ENCODE peak calls at places on chromosomes 13 and 19, in six cellular contexts. L is transverse colon, V is upper lobe of right lung, M is cardiac fibroblast, S is A549, W is HFFc6. K is an unnamed sample.

GRCh38 chr13:51323824-51324511 is 15.5 kb upstream of the SERPINE3 start:
- DNase-seq in L (no peak), V (no peak), M (no peak), S (no peak), W (no peak), K (no peak)

GRCh38 chr13:110881811-110882210 is 33.1 kb downstream of the ANKRD10 start:
- DNase-seq in L (no peak), V (no peak), M (no peak), S (no peak), W (no peak), K (no peak)

GRCh38 chr19:8028951-8029491 is 23.5 kb upstream of the CCL25 start:
- DNase-seq in L (no peak), V (no peak), M (peak), S (no peak), W (no peak), K (no peak)

GRCh38 chr13:99086869-99087129 is 108.9 kb upstream of the DOCK9 start:
- DNase-seq in L (peak), V (peak), M (no peak), S (no peak), W (no peak), K (peak)

GRCh38 chr19:9565900-9566705 is 18.2 kb downstream of the ZNF121 start:
- DNase-seq in L (no peak), V (no peak), M (peak), S (peak), W (no peak), K (no peak)

GRCh38 chr13:45331981-45332830 is 8.8 kb downstream of the TPT1 start:
- DNase-seq in L (no peak), V (no peak), M (peak), S (peak), W (peak), K (no peak)

GRCh38 chr13:37944476-37945442 is 75.2 kb upstream of the TRPC4 start:
- DNase-seq in L (no peak), V (no peak), M (peak), S (no peak), W (no peak), K (no peak)

GRCh38 chr13:59880468-59880867 is 283.3 kb downstream of the DIAPH3 start:
- DNase-seq in L (no peak), V (no peak), M (no peak), S (no peak), W (peak), K (no peak)

GRCh38 chr13:48431987-48432615 is 19.2 kb upstream of the LPAR6 start:
- DNase-seq in L (no peak), V (no peak), M (peak), S (no peak), W (peak), K (no peak)

GRCh38 chr19:15180451-15181390 is 20.1 kb downstream of the NOTCH3 start:
- DNase-seq in L (peak), V (peak), M (no peak), S (no peak), W (no peak), K (peak)

GRCh38 chr13:83086948-83087347 is 795.3 kb downstream of the SLITRK1 start:
- DNase-seq in L (no peak), V (no peak), M (no peak), S (no peak), W (no peak), K (no peak)

GRCh38 chr13:23960566-23961156 is 63.4 kb upstream of the C1QTNF9B start:
- DNase-seq in L (no peak), V (no peak), M (peak), S (peak), W (peak), K (no peak)

GRCh38 chr19:9362905-9363304 is at the start of gene ZNF177:
- DNase-seq in L (no peak), V (no peak), M (peak), S (no peak), W (no peak), K (no peak)

GRCh38 chr19:46715620-46716012 is 1.3 kb downstream of the PRKD2 start:
- DNase-seq in L (no peak), V (no peak), M (no peak), S (no peak), W (no peak), K (no peak)

GRCh38 chr19:39765091-39766076 is 13.3 kb upstream of the LEUTX start:
- DNase-seq in L (peak), V (no peak), M (peak), S (peak), W (peak), K (peak)

GRCh38 chr13:43128504-43128929 is 105.1 kb downstream of the DNAJC15 start:
- DNase-seq in L (no peak), V (no peak), M (peak), S (no peak), W (no peak), K (no peak)

GRCh38 chr13:37531054-37531453 is 67.5 kb downstream of the POSTN start:
- DNase-seq in L (no peak), V (no peak), M (peak), S (no peak), W (peak), K (no peak)

GRCh38 chr19:28466107-28467045 is 746.6 kb downstream of the UQCRFS1 start:
- DNase-seq in L (peak), V (peak), M (peak), S (peak), W (no peak), K (peak)

GRCh38 chr13:110476220-110476617 is 85.3 kb downstream of the RAB20 start:
- DNase-seq in L (no peak), V (no peak), M (no peak), S (no peak), W (no peak), K (no peak)

GRCh38 chr19:20423381-20424207 is 142.0 kb downstream of the ZNF737 start:
- DNase-seq in L (peak), V (peak), M (peak), S (no peak), W (no peak), K (peak)

GRCh38 chr13:24254151-24254810 is 55.1 kb upstream of the C1QTNF9 start:
- DNase-seq in L (no peak), V (peak), M (peak), S (no peak), W (no peak), K (no peak)

GRCh38 chr13:95494082-95494681 is 58.3 kb upstream of the CLDN10 start:
- DNase-seq in L (no peak), V (no peak), M (peak), S (peak), W (peak), K (peak)

GRCh38 chr19:2627319-2627829 is 75.1 kb downstream of the GNG7 start:
- DNase-seq in L (peak), V (peak), M (peak), S (peak), W (peak), K (no peak)

GRCh38 chr19:29836409-29836825 is 24.6 kb downstream of the CCNE1 start:
- DNase-seq in L (no peak), V (peak), M (no peak), S (no peak), W (no peak), K (no peak)

GRCh38 chr19:32339988-32340874 is 5.2 kb upstream of the ZNF507 start:
- DNase-seq in L (peak), V (peak), M (peak), S (peak), W (peak), K (peak)

GRCh38 chr13:20713751-20714150 is 10.3 kb downstream of the IL17D start:
- DNase-seq in L (no peak), V (no peak), M (peak), S (no peak), W (peak), K (no peak)

GRCh38 chr19:32199501-32200040 is 145.8 kb upstream of the ZNF507 start:
- DNase-seq in L (no peak), V (no peak), M (no peak), S (no peak), W (no peak), K (no peak)

GRCh38 chr13:40553356-40553755 is 113.1 kb downstream of the FOXO1 start:
- DNase-seq in L (no peak), V (no peak), M (no peak), S (no peak), W (no peak), K (no peak)

GRCh38 chr13:37701972-37702371 is 103.4 kb upstream of the POSTN start:
- DNase-seq in L (no peak), V (no peak), M (peak), S (peak), W (peak), K (no peak)

GRCh38 chr19:3060852-3061182 is 1.5 kb downstream of the TLE5 start:
- DNase-seq in L (no peak), V (no peak), M (no peak), S (no peak), W (no peak), K (no peak)

GRCh38 chr13:27083183-27083582 is 88.4 kb downstream of the USP12 start:
- DNase-seq in L (no peak), V (no peak), M (no peak), S (no peak), W (no peak), K (no peak)

GRCh38 chr19:47779524-47780214 is 1.2 kb downstream of the SELENOW start:
- DNase-seq in L (peak), V (no peak), M (peak), S (no peak), W (no peak), K (peak)

DNA sequence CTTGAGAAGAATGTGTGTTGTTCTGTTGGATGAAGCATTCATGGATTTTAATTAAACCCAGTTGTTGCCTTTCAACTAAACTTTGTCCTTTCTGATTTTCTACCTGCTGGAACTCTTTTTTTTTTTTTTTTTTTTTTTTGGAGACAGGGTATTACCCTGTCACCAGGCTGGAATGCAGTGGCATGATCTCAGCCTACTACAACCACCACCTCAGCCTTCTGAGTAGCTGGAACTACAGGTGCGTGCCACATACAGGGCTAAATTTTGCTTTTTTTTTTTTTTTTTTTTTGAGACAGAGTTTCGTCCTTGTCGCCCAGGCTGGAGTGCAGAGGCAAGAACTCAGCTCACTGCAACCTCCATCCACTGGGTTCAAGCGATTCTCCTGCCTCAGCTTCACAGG is 6.9 kb downstream of the ZNF791 start:
- DNase-seq in L (no peak), V (peak), M (no peak), S (no peak), W (no peak), K (no peak)
- TF ChIP-seq CTCF in L (no peak), V (no peak), M (no peak), S (no peak), W (no peak), K (no peak)

DNA sequence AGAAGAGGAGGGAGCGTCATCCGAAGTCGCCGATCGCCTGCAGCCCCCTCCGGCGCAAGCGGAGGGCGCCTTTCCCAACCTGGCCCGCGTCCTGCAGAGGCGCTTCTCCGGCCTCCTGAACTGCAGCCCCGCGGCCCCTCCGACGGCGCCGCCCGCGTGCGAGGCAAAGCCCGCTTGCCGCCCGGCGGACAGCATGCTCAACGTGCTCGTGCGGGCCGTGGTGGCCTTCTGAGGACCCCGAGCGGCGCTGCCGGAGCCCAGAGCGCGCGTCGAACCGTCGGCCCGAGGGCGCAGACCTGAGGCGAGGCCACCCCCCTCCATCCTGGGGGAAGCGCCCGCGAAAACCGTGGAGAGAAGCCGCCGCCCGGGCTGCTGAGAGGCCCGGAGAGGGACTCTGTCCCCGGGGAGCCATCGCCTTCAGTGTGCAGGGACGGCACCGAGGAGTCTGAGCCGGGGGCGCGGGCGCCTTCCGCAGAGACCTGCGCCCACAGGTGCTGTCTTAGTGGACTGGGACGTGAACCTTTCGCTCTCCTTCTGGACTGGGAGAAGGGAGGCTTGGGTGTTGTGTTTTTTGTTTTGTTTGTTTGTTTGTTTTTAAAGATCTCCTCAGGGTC is 3.5 kb downstream of the IER2 start:
- DNase-seq in L (peak), V (no peak), M (peak), S (no peak), W (no peak), K (peak)
- TF ChIP-seq CTCF in L (peak), V (peak), M (peak), S (no peak), W (peak), K (no peak)

GRCh38 chr13:64154514-64154913 is 2738.9 kb upstream of the PCDH20 start:
- DNase-seq in L (no peak), V (no peak), M (peak), S (peak), W (peak), K (no peak)
- TF ChIP-seq CTCF in L (no peak), V (no peak), M (peak), S (no peak), W (peak), K (no peak)

GRCh38 chr13:71483733-71484132 is 383.3 kb downstream of the DACH1 start:
- DNase-seq in L (no peak), V (no peak), M (no peak), S (no peak), W (no peak), K (no peak)

GRCh38 chr13:71477735-71478134 is 389.3 kb downstream of the DACH1 start:
- DNase-seq in L (no peak), V (no peak), M (peak), S (no peak), W (no peak), K (no peak)
- TF ChIP-seq CTCF in L (no peak), V (peak), M (peak), S (peak), W (peak), K (no peak)

DNA sequence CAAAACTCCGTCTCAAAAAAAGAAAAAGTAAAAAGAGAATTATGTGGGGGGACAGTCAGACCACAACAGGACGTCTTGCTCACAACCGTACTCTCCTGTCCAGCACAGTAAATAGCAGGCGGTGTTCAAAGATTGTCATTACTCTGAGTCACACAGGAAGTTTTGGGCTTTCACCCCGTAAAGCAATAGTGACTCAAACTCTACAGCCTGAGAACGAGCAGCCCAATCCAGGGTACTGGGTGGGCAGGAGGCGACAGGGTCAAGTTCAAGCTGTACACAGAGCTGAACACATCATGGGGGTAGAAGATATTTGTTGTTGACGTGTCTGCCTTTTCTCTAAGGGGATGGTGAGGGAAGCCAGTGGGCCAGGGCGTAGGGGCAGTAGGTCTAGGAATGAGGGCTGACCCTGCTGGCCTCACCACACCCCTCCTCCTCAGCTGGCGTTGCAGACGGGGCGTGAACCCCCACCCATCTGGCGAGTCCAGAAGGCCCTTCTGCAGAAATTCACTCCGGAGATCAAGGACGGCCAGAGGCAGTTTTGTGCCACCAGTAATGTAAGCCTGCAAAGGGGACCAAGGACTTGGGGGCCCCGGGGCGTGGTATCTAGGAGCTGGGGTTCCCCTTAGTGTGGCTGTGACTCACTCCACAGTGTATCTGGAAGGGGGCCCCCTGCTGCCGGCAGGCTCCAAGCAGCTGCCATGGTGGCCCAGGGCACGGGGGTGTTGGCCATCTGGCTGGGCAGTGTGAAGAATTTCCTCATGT is 23.3 kb downstream of the PRR12 start:
- DNase-seq in L (no peak), V (no peak), M (peak), S (peak), W (peak), K (no peak)
- TF ChIP-seq CTCF in L (no peak), V (no peak), M (peak), S (peak), W (peak), K (no peak)

GRCh38 chr19:42293539-42293938 is 8.4 kb upstream of the PRR19 start:
- DNase-seq in L (no peak), V (no peak), M (no peak), S (no peak), W (no peak), K (no peak)
- TF ChIP-seq CTCF in L (no peak), V (no peak), M (peak), S (no peak), W (peak), K (no peak)

GRCh38 chr19:4688587-4688986 is 18.4 kb upstream of the MYDGF start:
- DNase-seq in L (no peak), V (no peak), M (no peak), S (no peak), W (no peak), K (no peak)

GRCh38 chr19:4689403-4689802 is 19.3 kb upstream of the MYDGF start:
- DNase-seq in L (no peak), V (no peak), M (no peak), S (no peak), W (no peak), K (no peak)

GRCh38 chr19:4691383-4691782 is 21.2 kb upstream of the MYDGF start:
- DNase-seq in L (peak), V (peak), M (no peak), S (no peak), W (no peak), K (no peak)

GRCh38 chr19:4692275-4693077 is 22.3 kb upstream of the MYDGF start:
- DNase-seq in L (no peak), V (no peak), M (no peak), S (no peak), W (no peak), K (no peak)

DNA sequence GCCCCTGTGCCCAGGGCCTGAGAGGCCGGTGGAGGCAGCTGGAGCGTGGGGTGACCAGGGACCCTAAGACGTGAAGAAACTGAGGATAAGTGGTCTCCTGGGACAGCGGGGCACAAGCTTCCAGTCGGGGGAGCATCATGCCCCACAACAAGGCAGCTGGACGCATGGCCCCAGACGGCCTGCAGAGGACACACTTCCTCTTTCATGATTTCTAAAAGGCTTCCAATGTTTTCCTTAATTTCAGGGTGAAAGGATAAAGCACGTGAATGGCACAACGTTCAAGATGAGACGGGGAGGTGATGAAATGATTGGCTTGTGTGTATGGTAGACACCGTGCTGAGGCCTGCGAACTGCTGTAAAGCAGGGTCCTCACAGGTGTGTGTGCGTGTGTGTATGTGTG is 20.2 kb upstream of the MYDGF start:
- DNase-seq in L (no peak), V (no peak), M (no peak), S (no peak), W (no peak), K (no peak)
- TF ChIP-seq CTCF in L (no peak), V (peak), M (no peak), S (no peak), W (peak), K (no peak)

DNA sequence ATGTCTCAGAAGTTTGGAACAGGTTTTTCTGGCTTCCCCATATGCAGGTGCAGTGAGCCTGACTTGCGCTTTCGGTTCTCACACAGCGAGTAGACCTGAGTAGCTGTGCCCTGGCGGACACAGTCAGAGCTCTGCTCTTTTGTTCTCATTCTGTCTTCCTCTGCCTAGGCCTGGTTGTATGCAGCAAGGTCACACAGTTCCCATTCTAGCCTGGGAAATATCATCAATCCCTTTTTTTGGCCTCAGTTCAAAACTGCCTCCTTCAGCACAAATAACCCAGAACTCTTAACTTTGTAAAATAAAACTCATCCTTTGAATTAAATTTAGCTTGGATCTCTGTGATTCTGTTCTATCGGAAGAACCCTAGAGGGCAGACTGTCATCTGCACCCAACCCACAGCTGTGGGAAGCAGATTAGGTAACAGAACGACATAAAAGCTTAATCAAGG is 10.2 kb downstream of the OXGR1 start:
- DNase-seq in L (peak), V (peak), M (no peak), S (no peak), W (no peak), K (peak)
- TF ChIP-seq CTCF in L (peak), V (peak), M (peak), S (no peak), W (peak), K (no peak)

GRCh38 chr13:113840541-113841354 is 23.1 kb downstream of the GAS6 start:
- DNase-seq in L (no peak), V (peak), M (no peak), S (no peak), W (no peak), K (no peak)
- TF ChIP-seq CTCF in L (no peak), V (no peak), M (no peak), S (no peak), W (no peak), K (no peak)